ENCODE peak calls at places on chromosomes 4 and X, in eight cellular contexts. One of them, this sample, is unnamed.

GRCh38 chrX:327660-328126 is 9.1 kb upstream of the GTPBP6 start:
- DNase-seq in GM20000: no peak
- DNase-seq in neural crest cell: no peak
- DNase-seq in NCI-H446 treated with DMSO at 0.1 percent for 48 hours: no peak
- DNase-seq in WTC11: no peak
- DNase-seq in effector CD4-positive, alpha-beta T cell: no peak
- DNase-seq in activated naive CD4-positive, alpha-beta T cell treated with anti-CD3 and anti-CD28 coated beads, Interleukin-2, amount 10 ng/mL, durations not matched to agents 7 days and 5 days: no peak
- DNase-seq in right atrium auricular region: no peak
- DNase-seq in this sample: no peak

GRCh38 chr4:84238247-84239090 is 260.6 kb downstream of the NKX6-1 start:
- DNase-seq in neural crest cell: no peak
- DNase-seq in WTC11: no peak
- DNase-seq in GM20000: no peak
- DNase-seq in right atrium auricular region: no peak
- DNase-seq in NCI-H446 treated with DMSO at 0.1 percent for 48 hours: no peak
- DNase-seq in effector CD4-positive, alpha-beta T cell: no peak
- DNase-seq in activated naive CD4-positive, alpha-beta T cell treated with anti-CD3 and anti-CD28 coated beads, Interleukin-2, amount 10 ng/mL, durations not matched to agents 7 days and 5 days: no peak
- DNase-seq in this sample: no peak

GRCh38 chrX:30659421-30659820 is 6.2 kb downstream of the GK start:
- DNase-seq in GM20000: peak
- DNase-seq in effector CD4-positive, alpha-beta T cell: no peak
- DNase-seq in activated naive CD4-positive, alpha-beta T cell treated with anti-CD3 and anti-CD28 coated beads, Interleukin-2, amount 10 ng/mL, durations not matched to agents 7 days and 5 days: no peak
- DNase-seq in WTC11: no peak
- DNase-seq in neural crest cell: no peak
- DNase-seq in NCI-H446 treated with DMSO at 0.1 percent for 48 hours: no peak
- DNase-seq in right atrium auricular region: no peak
- DNase-seq in this sample: no peak

GRCh38 chr4:70863099-70863790 is 23.6 kb upstream of the GRSF1 start:
- DNase-seq in right atrium auricular region: no peak
- DNase-seq in effector CD4-positive, alpha-beta T cell: no peak
- DNase-seq in GM20000: peak
- DNase-seq in NCI-H446 treated with DMSO at 0.1 percent for 48 hours: no peak
- DNase-seq in neural crest cell: no peak
- DNase-seq in WTC11: no peak
- DNase-seq in activated naive CD4-positive, alpha-beta T cell treated with anti-CD3 and anti-CD28 coated beads, Interleukin-2, amount 10 ng/mL, durations not matched to agents 7 days and 5 days: no peak
- DNase-seq in this sample: no peak

GRCh38 chrX:29947225-29947624 is 268.1 kb upstream of the MAGEB2 start:
- DNase-seq in right atrium auricular region: no peak
- DNase-seq in neural crest cell: no peak
- DNase-seq in effector CD4-positive, alpha-beta T cell: no peak
- DNase-seq in GM20000: no peak
- DNase-seq in WTC11: no peak
- DNase-seq in activated naive CD4-positive, alpha-beta T cell treated with anti-CD3 and anti-CD28 coated beads, Interleukin-2, amount 10 ng/mL, durations not matched to agents 7 days and 5 days: no peak
- DNase-seq in NCI-H446 treated with DMSO at 0.1 percent for 48 hours: no peak
- DNase-seq in this sample: no peak

GRCh38 chrX:14029039-14029424 is 660 bp downstream of the GEMIN8 start:
- DNase-seq in WTC11: no peak
- DNase-seq in effector CD4-positive, alpha-beta T cell: no peak
- DNase-seq in NCI-H446 treated with DMSO at 0.1 percent for 48 hours: no peak
- DNase-seq in right atrium auricular region: no peak
- DNase-seq in activated naive CD4-positive, alpha-beta T cell treated with anti-CD3 and anti-CD28 coated beads, Interleukin-2, amount 10 ng/mL, durations not matched to agents 7 days and 5 days: no peak
- DNase-seq in GM20000: no peak
- DNase-seq in neural crest cell: no peak
- DNase-seq in this sample: no peak

GRCh38 chrX:24260827-24261550 is 52.9 kb downstream of the SUPT20HL2 start:
- DNase-seq in right atrium auricular region: peak
- DNase-seq in neural crest cell: no peak
- DNase-seq in GM20000: peak
- DNase-seq in WTC11: no peak
- DNase-seq in effector CD4-positive, alpha-beta T cell: no peak
- DNase-seq in NCI-H446 treated with DMSO at 0.1 percent for 48 hours: no peak
- DNase-seq in activated naive CD4-positive, alpha-beta T cell treated with anti-CD3 and anti-CD28 coated beads, Interleukin-2, amount 10 ng/mL, durations not matched to agents 7 days and 5 days: peak
- DNase-seq in this sample: no peak

GRCh38 chrX:8190341-8190830 is 19.3 kb upstream of the VCX2 start:
- DNase-seq in effector CD4-positive, alpha-beta T cell: no peak
- DNase-seq in WTC11: no peak
- DNase-seq in NCI-H446 treated with DMSO at 0.1 percent for 48 hours: no peak
- DNase-seq in right atrium auricular region: no peak
- DNase-seq in GM20000: no peak
- DNase-seq in activated naive CD4-positive, alpha-beta T cell treated with anti-CD3 and anti-CD28 coated beads, Interleukin-2, amount 10 ng/mL, durations not matched to agents 7 days and 5 days: no peak
- DNase-seq in neural crest cell: no peak
- DNase-seq in this sample: no peak

GRCh38 chr4:112855058-112855457 is 194.4 kb upstream of the ANK2 start:
- DNase-seq in NCI-H446 treated with DMSO at 0.1 percent for 48 hours: no peak
- DNase-seq in effector CD4-positive, alpha-beta T cell: no peak
- DNase-seq in right atrium auricular region: no peak
- DNase-seq in activated naive CD4-positive, alpha-beta T cell treated with anti-CD3 and anti-CD28 coated beads, Interleukin-2, amount 10 ng/mL, durations not matched to agents 7 days and 5 days: no peak
- DNase-seq in neural crest cell: no peak
- DNase-seq in WTC11: no peak
- DNase-seq in GM20000: no peak
- DNase-seq in this sample: no peak

GRCh38 chrX:22748093-22748999 is 251.4 kb upstream of the DDX53 start:
- DNase-seq in effector CD4-positive, alpha-beta T cell: peak
- DNase-seq in right atrium auricular region: no peak
- DNase-seq in activated naive CD4-positive, alpha-beta T cell treated with anti-CD3 and anti-CD28 coated beads, Interleukin-2, amount 10 ng/mL, durations not matched to agents 7 days and 5 days: peak
- DNase-seq in NCI-H446 treated with DMSO at 0.1 percent for 48 hours: peak
- DNase-seq in neural crest cell: peak
- DNase-seq in GM20000: peak
- DNase-seq in WTC11: peak
- DNase-seq in this sample: peak

This sample was measured in HFF-Myc.